ENCODE peak calls at places on chromosomes 7 and 10, in six cellular contexts. H is NCI-H446 treated with DMSO at 0.1 percent for 48 hours, V is EL, T is adipocyte, S is NCI-H1105, A is NCI-H1092. K is an unnamed sample.
A peak's percentile ranks its signal among the peaks of the same experiment; 100 is the strongest.

GRCh38 chr10:111018021-111018420 is 58.8 kb upstream of the ADRA2A start:
- DNase-seq in H (no peak), V (peak; percentile 8), T (no peak), S (no peak), A (no peak), K (no peak)

GRCh38 chr7:144057954-144058353 is 9.2 kb downstream of the OR2A5 start:
- DNase-seq in H (no peak), V (peak; percentile 37), T (peak; percentile 40), S (no peak), A (no peak), K (peak; percentile 35)

GRCh38 chr10:46551701-46552525 is 4.5 kb downstream of the GPRIN2 start:
- DNase-seq in H (no peak), V (no peak), T (no peak), S (no peak), A (no peak), K (no peak)

GRCh38 chr7:36764929-36765328 is 40.6 kb upstream of the AOAH start:
- DNase-seq in H (no peak), V (no peak), T (no peak), S (no peak), A (no peak), K (no peak)

GRCh38 chr7:107332488-107333269 is 137.2 kb upstream of the GPR22 start:
- DNase-seq in H (no peak), V (no peak), T (no peak), S (no peak), A (no peak), K (no peak)

GRCh38 chr10:110008518-110009339 is 945 bp downstream of the ADD3 start:
- DNase-seq in H (no peak), V (no peak), T (peak; percentile 49), S (peak; percentile 51), A (no peak), K (no peak)

GRCh38 chr7:100802951-100803350 is 24.4 kb downstream of the EPHB4 start:
- DNase-seq in H (no peak), V (no peak), T (peak; percentile 25), S (no peak), A (no peak), K (no peak)

GRCh38 chr10:72133517-72133916 is 45.2 kb upstream of the SPOCK2 start:
- DNase-seq in H (no peak), V (peak; percentile 82), T (peak; percentile 60), S (no peak), A (no peak), K (peak; percentile 75)

GRCh38 chr10:78515037-78515872 is 481.6 kb downstream of the RPS24 start:
- DNase-seq in H (peak; percentile 16), V (peak; percentile 15), T (no peak), S (no peak), A (no peak), K (no peak)

GRCh38 chr7:153886506-153887391 is 165.4 kb upstream of the DPP6 start:
- DNase-seq in H (no peak), V (no peak), T (no peak), S (peak; percentile 58), A (peak; percentile 76), K (peak; percentile 0)

GRCh38 chr10:1538531-1539061 is 198.7 kb downstream of the ADARB2 start:
- DNase-seq in H (no peak), V (no peak), T (no peak), S (no peak), A (no peak), K (no peak)

GRCh38 chr10:95430231-95430951 is 130.8 kb downstream of the SORBS1 start:
- DNase-seq in H (no peak), V (peak; percentile 59), T (peak; percentile 77), S (no peak), A (peak; percentile 25), K (peak; percentile 65)

K was measured in astrocyte of the spinal cord.